ENCODE peak calls at places on chromosomes 12 and 14, in eight cellular contexts. A is AG04450, X is cardiac muscle cell, F is GM06990, L is AG09309, M is mammary epithelial cell, Q is adrenal gland, Z is HepG2. J is an unnamed sample.

GRCh38 chr12:8781326-8781725 is 41.1 kb upstream of the A2ML1 start:
- DNase-seq in A (no peak), X (no peak), F (no peak), L (no peak), M (no peak), Q (peak), Z (no peak), J (no peak)

GRCh38 chr12:113072136-113072535 is 15.6 kb downstream of the DTX1 start:
- DNase-seq in A (no peak), X (no peak), F (no peak), L (no peak), M (no peak), Q (no peak), Z (peak), J (no peak)

GRCh38 chr14:101916816-101917412 is 47.5 kb upstream of the DYNC1H1 start:
- DNase-seq in A (no peak), X (no peak), F (no peak), L (no peak), M (no peak), Q (no peak), Z (no peak), J (no peak)

GRCh38 chr14:69346710-69347109 is 51.4 kb downstream of the ERH start:
- DNase-seq in A (no peak), X (peak), F (no peak), L (no peak), M (no peak), Q (peak), Z (no peak), J (no peak)

GRCh38 chr12:118685983-118686607 is 295.2 kb upstream of the SRRM4 start:
- DNase-seq in A (no peak), X (no peak), F (no peak), L (no peak), M (no peak), Q (no peak), Z (no peak), J (no peak)

GRCh38 chr12:50918584-50919316 is 33.6 kb upstream of the HIGD1C start:
- DNase-seq in A (peak), X (no peak), F (no peak), L (no peak), M (no peak), Q (no peak), Z (no peak), J (no peak)

GRCh38 chr14:106564058-106564643 is 1037.8 kb downstream of the TMEM121 start:
- DNase-seq in A (no peak), X (no peak), F (peak), L (no peak), M (no peak), Q (peak), Z (peak), J (no peak)

GRCh38 chr14:98093111-98093510 is 1178.9 kb downstream of the BCL11B start:
- DNase-seq in A (no peak), X (no peak), F (no peak), L (no peak), M (no peak), Q (no peak), Z (no peak), J (no peak)

GRCh38 chr12:130131817-130132216 is 30.4 kb upstream of the FZD10 start:
- DNase-seq in A (no peak), X (no peak), F (no peak), L (no peak), M (no peak), Q (no peak), Z (no peak), J (no peak)

GRCh38 chr14:42469637-42470426 is 863.2 kb downstream of the LRFN5 start:
- DNase-seq in A (no peak), X (no peak), F (peak), L (no peak), M (no peak), Q (no peak), Z (no peak), J (no peak)

GRCh38 chr12:41605528-41606295 is 417.6 kb downstream of the PDZRN4 start:
- DNase-seq in A (no peak), X (no peak), F (peak), L (no peak), M (no peak), Q (no peak), Z (no peak), J (no peak)

GRCh38 chr14:104967144-104967413 is 11.1 kb downstream of the AHNAK2 start:
- DNase-seq in A (no peak), X (no peak), F (no peak), L (no peak), M (no peak), Q (no peak), Z (no peak), J (no peak)

GRCh38 chr12:87935216-87935615 is 94.0 kb downstream of the C12orf50 start:
- DNase-seq in A (no peak), X (no peak), F (no peak), L (no peak), M (peak), Q (no peak), Z (no peak), J (no peak)

GRCh38 chr14:63478024-63478423 is 65.2 kb downstream of the PPP2R5E start:
- DNase-seq in A (no peak), X (no peak), F (peak), L (no peak), M (no peak), Q (no peak), Z (no peak), J (no peak)

GRCh38 chr12:111313833-111314259 is 55.0 kb downstream of the PHETA1 start:
- DNase-seq in A (peak), X (peak), F (peak), L (peak), M (peak), Q (peak), Z (peak), J (peak)

GRCh38 chr14:64012720-64013119 is 159.9 kb downstream of the SYNE2 start:
- DNase-seq in A (no peak), X (no peak), F (no peak), L (no peak), M (no peak), Q (no peak), Z (peak), J (no peak)

GRCh38 chr14:101463566-101464171 is 97.6 kb upstream of the DIO3 start:
- DNase-seq in A (no peak), X (no peak), F (no peak), L (no peak), M (no peak), Q (no peak), Z (no peak), J (no peak)

GRCh38 chr12:105724651-105725050 is 394.2 kb downstream of the C12orf75 start:
- DNase-seq in A (no peak), X (no peak), F (no peak), L (no peak), M (no peak), Q (no peak), Z (no peak), J (no peak)

GRCh38 chr12:34352098-34352497 is 329.8 kb downstream of the ALG10 start:
- DNase-seq in A (no peak), X (no peak), F (no peak), L (no peak), M (no peak), Q (no peak), Z (no peak), J (no peak)
- TF ChIP-seq CTCF in A (no peak), X (no peak), F (no peak), L (no peak), M (no peak), Q (no peak), Z (no peak), J (no peak)

GRCh38 chr14:90827919-90828610 is 11.8 kb upstream of the TTC7B start:
- DNase-seq in A (peak), X (peak), F (peak), L (no peak), M (peak), Q (peak), Z (peak), J (peak)
- H3K4me3 ChIP-seq in A (peak), X (peak), F (peak), L (peak), M (peak), Q (peak), Z (peak), J (peak)

GRCh38 chr14:103072595-103073366 is 11.2 kb upstream of the LBHD2 start:
- DNase-seq in A (no peak), X (peak), F (no peak), L (no peak), M (no peak), Q (no peak), Z (no peak), J (no peak)
- TF ChIP-seq CTCF in A (no peak), X (no peak), F (peak), L (no peak), M (no peak), Q (no peak), Z (peak), J (no peak)

GRCh38 chr14:21528381-21529348 is 2.5 kb upstream of the SALL2 start:
- DNase-seq in A (no peak), X (no peak), F (no peak), L (no peak), M (no peak), Q (no peak), Z (peak), J (no peak)
- H3K4me3 ChIP-seq in A (no peak), X (no peak), F (no peak), L (no peak), M (no peak), Q (no peak), Z (no peak), J (no peak)

J was measured in HFF-Myc.